ENCODE peak calls at places on chromosome 4, in eight cellular contexts. M is right lobe of liver, F is heart right ventricle, V is ovary, K is mammary epithelial cell, S is body of pancreas, Y is thyroid gland, W is esophagus muscularis mucosa. G is an unnamed sample.
A peak's percentile ranks its signal among the peaks of the same experiment; 100 is the strongest.

GRCh38 chr4:115596265-115597001 is 483.0 kb upstream of the NDST4 start:
- DNase-seq in V (no peak), M (no peak), K (no peak), W (no peak), F (no peak), S (no peak), Y (no peak), G (no peak)

GRCh38 chr4:153076861-153077260 is 127.4 kb upstream of the TRIM2 start:
- DNase-seq in M (no peak), K (no peak), S (no peak), Y (no peak), F (no peak), W (peak; percentile 57), V (no peak), G (no peak)

GRCh38 chr4:142845293-142846070 is 619 bp downstream of the INPP4B start:
- DNase-seq in M (no peak), K (peak; percentile 19), Y (peak; percentile 5), V (peak; percentile 21), S (peak; percentile 20), W (no peak), F (peak; percentile 30), G (no peak)

GRCh38 chr4:104490096-104490769 is 4.5 kb downstream of the CXXC4 start:
- DNase-seq in K (no peak), W (no peak), Y (peak; percentile 47), V (peak; percentile 7), S (peak; percentile 38), F (no peak), M (peak; percentile 60), G (no peak)

GRCh38 chr4:152778656-152779512 is 646 bp downstream of the TIGD4 start:
- DNase-seq in Y (peak; percentile 5), V (peak; percentile 24), S (no peak), K (peak; percentile 30), F (peak; percentile 19), W (no peak), M (no peak), G (no peak)

GRCh38 chr4:114180481-114180880 is 201.0 kb upstream of the ARSJ start:
- DNase-seq in W (no peak), Y (peak; percentile 14), M (no peak), K (no peak), V (peak; percentile 22), S (peak; percentile 17), F (peak; percentile 17), G (no peak)

GRCh38 chr4:111649308-111649707 is 495.9 kb upstream of the FAM241A start:
- DNase-seq in F (no peak), M (no peak), W (no peak), Y (no peak), V (no peak), K (no peak), S (no peak), G (no peak)

GRCh38 chr4:139020384-139020783 is 4.8 kb downstream of the NOCT start:
- DNase-seq in Y (no peak), K (no peak), M (no peak), W (no peak), S (no peak), V (no peak), F (no peak), G (no peak)

GRCh38 chr4:173909294-173909693 is 374.2 kb downstream of the FBXO8 start:
- DNase-seq in S (no peak), F (no peak), K (no peak), M (no peak), V (no peak), W (no peak), Y (no peak), G (no peak)

GRCh38 chr4:4321951-4322688 is 32.1 kb downstream of the ZBTB49 start:
- DNase-seq in M (peak; percentile 32), V (no peak), S (no peak), F (no peak), Y (no peak), W (no peak), K (no peak), G (no peak)

GRCh38 chr4:184387351-184387750 is 87.0 kb downstream of the IRF2 start:
- DNase-seq in S (no peak), W (no peak), V (no peak), K (no peak), M (peak; percentile 19), Y (peak; percentile 28), F (no peak), G (no peak)

GRCh38 chr4:151331276-151332042 is 6.1 kb upstream of the SH3D19 start:
- DNase-seq in W (no peak), S (no peak), Y (no peak), F (no peak), V (no peak), M (no peak), K (peak; percentile 81), G (no peak)

GRCh38 chr4:14528921-14529320 is 473.4 kb upstream of the CPEB2 start:
- DNase-seq in S (no peak), Y (no peak), W (no peak), F (no peak), V (no peak), K (no peak), M (no peak), G (no peak)

GRCh38 chr4:14646831-14647230 is 355.4 kb upstream of the CPEB2 start:
- DNase-seq in F (no peak), W (no peak), K (no peak), Y (no peak), S (no peak), V (no peak), M (no peak), G (no peak)

GRCh38 chr4:153151535-153152452 is 52.4 kb upstream of the TRIM2 start:
- DNase-seq in S (peak; percentile 86), F (no peak), K (peak; percentile 19), W (no peak), V (peak; percentile 59), Y (peak; percentile 97), M (no peak), G (no peak)

GRCh38 chr4:138275946-138276621 is 33.9 kb upstream of the SLC7A11 start:
- DNase-seq in K (peak; percentile 81), S (no peak), W (no peak), Y (no peak), V (no peak), F (no peak), M (no peak), G (no peak)

GRCh38 chr4:7945709-7946380 is 6.2 kb upstream of the AFAP1 start:
- DNase-seq in V (no peak), K (no peak), W (no peak), F (no peak), Y (no peak), S (no peak), M (no peak), G (no peak)

GRCh38 chr4:175971393-175972179 is 94.1 kb upstream of the WDR17 start:
- DNase-seq in K (no peak), S (no peak), F (no peak), Y (no peak), W (no peak), V (no peak), M (no peak), G (no peak)
- H3K27ac ChIP-seq in K (no peak overlapping the region), S (no peak overlapping the region), F (no peak overlapping the region), Y (no peak overlapping the region), W (peak overlapping the region; percentile 64), V (no peak overlapping the region), M (no peak overlapping the region), G (no peak overlapping the region)

DNA sequence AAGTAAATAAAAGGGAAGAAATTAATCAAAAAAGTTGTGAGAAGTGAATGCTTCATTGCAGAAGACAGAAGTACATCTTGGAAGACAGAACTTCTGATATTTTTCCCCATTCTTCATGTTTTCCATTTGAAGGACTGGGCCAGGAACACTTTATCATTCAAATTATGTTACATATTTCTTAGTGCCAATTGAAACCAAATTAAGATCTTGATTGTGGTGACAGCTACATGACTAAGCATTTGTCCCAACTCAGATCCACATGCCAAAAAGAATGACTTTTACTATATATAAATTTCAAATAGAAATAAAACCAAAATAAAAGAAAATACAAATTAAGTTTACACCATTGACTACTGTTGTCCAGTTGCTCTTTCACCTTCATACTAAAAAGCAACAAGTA is 14.0 kb upstream of the FGF5 start:
- DNase-seq in W (no peak), S (no peak), Y (no peak), V (no peak), F (no peak), M (no peak), K (no peak), G (no peak)
- H3K4me1 ChIP-seq in W (no peaks in the 10 kb centered on the region), S (no peaks in the 10 kb centered on the region), Y (no peaks in the 10 kb centered on the region), V (no peaks in the 10 kb centered on the region), F (no peaks in the 10 kb centered on the region), M (no peaks in the 10 kb centered on the region), K (peaks cover 8% of the 10 kb centered on the region), G (no peaks in the 10 kb centered on the region)

GRCh38 chr4:37684154-37684553 is 2.0 kb downstream of the RELL1 start:
- DNase-seq in W (peak; percentile 31), V (no peak), M (no peak), S (no peak), F (no peak), K (no peak), Y (no peak), G (no peak)

GRCh38 chr4:37685726-37686372 is 327 bp downstream of the RELL1 start:
- DNase-seq in V (no peak), M (no peak), S (peak; percentile 66), K (no peak), F (peak; percentile 69), W (peak; percentile 91), Y (peak; percentile 57), G (peak; percentile 25)

GRCh38 chr4:37680089-37680488 is 6.1 kb downstream of the RELL1 start:
- DNase-seq in M (no peak), S (no peak), K (no peak), V (no peak), F (no peak), Y (no peak), W (no peak), G (no peak)

GRCh38 chr4:37685211-37685725 is 908 bp downstream of the RELL1 start:
- DNase-seq in Y (no peak), M (no peak), W (peak; percentile 75), V (no peak), K (peak; percentile 30), F (no peak), S (no peak), G (no peak)

GRCh38 chr4:37682701-37683401 is 3.3 kb downstream of the RELL1 start:
- DNase-seq in F (no peak), V (no peak), K (peak; percentile 24), S (no peak), Y (no peak), W (no peak), M (no peak), G (no peak)
- TF ChIP-seq CTCF in F (peak; percentile 17), V (no peak), K (no peak), S (no peak), Y (no peak), W (no peak), M (peak; percentile 53), G (peak; percentile 18)

DNA sequence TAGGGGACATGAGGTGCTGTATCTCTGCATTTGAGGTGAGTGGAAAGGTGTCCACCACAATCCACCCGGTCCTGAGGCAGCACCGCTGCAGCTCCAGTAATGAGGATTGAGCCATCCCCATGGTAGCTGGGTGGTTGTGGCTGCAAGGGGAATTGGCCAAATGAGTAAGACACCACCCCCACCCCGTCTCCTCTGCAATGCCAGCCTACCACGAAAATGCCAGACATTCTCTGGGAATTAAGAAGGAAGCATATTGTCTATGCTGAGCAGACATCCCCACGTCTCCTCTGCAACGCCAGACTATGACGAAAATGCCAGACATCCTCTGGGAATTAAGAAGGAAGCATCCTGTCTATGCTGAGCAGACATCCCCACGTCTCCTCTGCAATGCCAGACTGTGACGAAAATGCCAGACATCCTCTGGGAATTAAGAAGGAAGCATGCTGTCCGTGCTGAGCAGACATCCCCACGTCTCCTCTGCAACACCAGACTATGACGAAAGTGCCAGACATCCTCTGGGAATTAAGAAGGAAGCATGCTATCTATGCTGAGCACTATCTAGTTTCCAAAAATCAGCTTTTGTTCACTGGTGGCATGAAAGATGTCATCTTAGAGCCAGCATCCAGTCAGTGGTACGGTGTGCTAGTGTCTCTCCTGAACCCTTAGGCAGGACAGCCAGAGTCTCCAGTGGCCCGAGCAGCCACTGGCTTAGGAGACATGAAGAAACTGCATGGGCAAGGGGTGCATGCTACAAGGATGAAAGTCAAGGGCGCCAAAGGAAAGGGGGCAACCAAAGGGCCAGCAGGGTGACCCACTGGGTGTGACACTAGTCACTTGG is 339.9 kb upstream of the FRG1 start:
- DNase-seq in Y (no peak), W (no peak), S (no peak), K (no peak), F (no peak), V (no peak), M (no peak), G (no peak)
- H3K27ac ChIP-seq in Y (no peak overlapping the region), W (no peak overlapping the region), S (no peak overlapping the region), K (no peak overlapping the region), F (no peak overlapping the region), V (no peak overlapping the region), M (no peak overlapping the region), G (no peak overlapping the region)

G was measured in esophagus squamous epithelium.